ENCODE peak calls at places on chromosome 18, in five cellular contexts. One of them, this sample, is unnamed. For H3K9me3, the result is how much of the 10 kb centered on the place peaks cover.

GRCh38 chr18:24567199-24567598 is 106.8 kb downstream of the HRH4 start:
- DNase-seq in uterus: no peak
- DNase-seq in BE2C: no peak
- DNase-seq in WERI-Rb-1: no peak
- DNase-seq in lung: peak
- DNase-seq in this sample: no peak

GRCh38 chr18:79601234-79601633 is 78.4 kb upstream of the CTDP1 start:
- DNase-seq in uterus: no peak
- DNase-seq in BE2C: no peak
- DNase-seq in WERI-Rb-1: no peak
- DNase-seq in lung: no peak
- DNase-seq in this sample: no peak

GRCh38 chr18:22563098-22563707 is 145.5 kb upstream of the CTAGE1 start:
- DNase-seq in uterus: no peak
- DNase-seq in BE2C: peak
- DNase-seq in WERI-Rb-1: peak
- DNase-seq in lung: no peak
- DNase-seq in this sample: no peak

GRCh38 chr18:71388148-71388547 is 1099.3 kb downstream of the SOCS6 start:
- DNase-seq in uterus: no peak
- DNase-seq in BE2C: no peak
- DNase-seq in WERI-Rb-1: no peak
- DNase-seq in lung: no peak
- DNase-seq in this sample: no peak

GRCh38 chr18:25353080-25353479 is 1.1 kb upstream of the ZNF521 start:
- DNase-seq in uterus: no peak
- DNase-seq in BE2C: no peak
- DNase-seq in WERI-Rb-1: no peak
- DNase-seq in lung: no peak
- DNase-seq in this sample: no peak

GRCh38 chr18:37393221-37393828 is 172.3 kb downstream of the CELF4 start:
- DNase-seq in uterus: no peak
- DNase-seq in BE2C: no peak
- DNase-seq in WERI-Rb-1: no peak
- DNase-seq in lung: no peak
- DNase-seq in this sample: no peak

GRCh38 chr18:6920099-6920955 is 190.8 kb downstream of the ARHGAP28 start:
- DNase-seq in uterus: peak
- DNase-seq in BE2C: peak
- DNase-seq in WERI-Rb-1: peak
- DNase-seq in lung: peak
- DNase-seq in this sample: no peak

GRCh38 chr18:13973061-13973460 is 57.7 kb upstream of the MC2R start:
- DNase-seq in uterus: no peak
- DNase-seq in BE2C: no peak
- DNase-seq in WERI-Rb-1: no peak
- DNase-seq in lung: no peak
- DNase-seq in this sample: no peak

GRCh38 chr18:13138822-13139139 is 79.8 kb upstream of the LDLRAD4 start:
- DNase-seq in uterus: no peak
- DNase-seq in BE2C: no peak
- DNase-seq in WERI-Rb-1: no peak
- DNase-seq in lung: no peak
- DNase-seq in this sample: no peak

GRCh38 chr18:59631583-59632181 is 65.5 kb downstream of the CCBE1 start:
- DNase-seq in uterus: no peak
- DNase-seq in BE2C: no peak
- DNase-seq in WERI-Rb-1: peak
- DNase-seq in lung: no peak
- DNase-seq in this sample: no peak

GRCh38 chr18:9403795-9404564 is 69.4 kb downstream of the TWSG1 start:
- DNase-seq in uterus: no peak
- DNase-seq in BE2C: peak
- DNase-seq in WERI-Rb-1: peak
- DNase-seq in lung: no peak
- DNase-seq in this sample: no peak

GRCh38 chr18:69408522-69408921 is 7.8 kb downstream of the DOK6 start:
- DNase-seq in uterus: no peak
- DNase-seq in BE2C: no peak
- DNase-seq in WERI-Rb-1: no peak
- DNase-seq in lung: no peak
- DNase-seq in this sample: no peak

GRCh38 chr18:58769321-58769720 is 95.4 kb upstream of the ZNF532 start:
- DNase-seq in uterus: no peak
- DNase-seq in BE2C: no peak
- DNase-seq in WERI-Rb-1: no peak
- DNase-seq in lung: no peak
- DNase-seq in this sample: no peak

GRCh38 chr18:9353596-9353995 is 19.0 kb downstream of the TWSG1 start:
- DNase-seq in uterus: no peak
- DNase-seq in BE2C: no peak
- DNase-seq in WERI-Rb-1: no peak
- DNase-seq in lung: no peak
- DNase-seq in this sample: no peak

GRCh38 chr18:13624563-13625237 is 101.7 kb downstream of the FAM210A start:
- DNase-seq in uterus: no peak
- DNase-seq in BE2C: no peak
- DNase-seq in WERI-Rb-1: no peak
- DNase-seq in lung: no peak
- DNase-seq in this sample: no peak

GRCh38 chr18:73979742-73980141 is 167.9 kb downstream of the FBXO15 start:
- DNase-seq in uterus: no peak
- DNase-seq in BE2C: no peak
- DNase-seq in WERI-Rb-1: no peak
- DNase-seq in lung: no peak
- DNase-seq in this sample: no peak

GRCh38 chr18:33495278-33495677 is 54.8 kb upstream of the CCDC178 start:
- DNase-seq in uterus: no peak
- DNase-seq in BE2C: peak
- DNase-seq in WERI-Rb-1: peak
- DNase-seq in lung: no peak
- DNase-seq in this sample: no peak

GRCh38 chr18:37565985-37566478 is 434 bp upstream of the CELF4 start:
- DNase-seq in uterus: no peak
- DNase-seq in BE2C: peak
- DNase-seq in WERI-Rb-1: peak
- DNase-seq in lung: no peak
- DNase-seq in this sample: no peak

GRCh38 chr18:24362757-24363156 is 34.9 kb downstream of the OSBPL1A start:
- DNase-seq in uterus: no peak
- DNase-seq in BE2C: no peak
- DNase-seq in WERI-Rb-1: no peak
- DNase-seq in lung: peak
- DNase-seq in this sample: no peak

GRCh38 chr18:9380571-9381390 is 46.2 kb downstream of the TWSG1 start:
- DNase-seq in uterus: no peak
- DNase-seq in BE2C: no peak
- DNase-seq in WERI-Rb-1: peak
- DNase-seq in lung: no peak
- DNase-seq in this sample: no peak

GRCh38 chr18:77110936-77111335 is 21.6 kb downstream of the MBP start:
- DNase-seq in uterus: peak
- DNase-seq in BE2C: no peak
- DNase-seq in WERI-Rb-1: no peak
- DNase-seq in lung: no peak
- DNase-seq in this sample: no peak

GRCh38 chr18:31410716-31411483 is 34.3 kb downstream of the DSG4 start:
- DNase-seq in uterus: no peak
- DNase-seq in BE2C: no peak
- DNase-seq in WERI-Rb-1: no peak
- DNase-seq in lung: no peak
- DNase-seq in this sample: no peak

GRCh38 chr18:48136544-48137353 is 206.3 kb upstream of the SMAD2 start:
- DNase-seq in uterus: peak
- DNase-seq in BE2C: no peak
- DNase-seq in WERI-Rb-1: peak
- DNase-seq in lung: peak
- DNase-seq in this sample: no peak

GRCh38 chr18:48135436-48135966 is 205.0 kb upstream of the SMAD2 start:
- DNase-seq in uterus: no peak
- DNase-seq in BE2C: no peak
- DNase-seq in WERI-Rb-1: peak
- DNase-seq in lung: no peak
- DNase-seq in this sample: no peak

GRCh38 chr18:48134609-48135008 is 204.2 kb upstream of the SMAD2 start:
- DNase-seq in uterus: no peak
- DNase-seq in BE2C: no peak
- DNase-seq in WERI-Rb-1: no peak
- DNase-seq in lung: no peak
- DNase-seq in this sample: no peak

GRCh38 chr18:48137354-48138208 is 207.1 kb upstream of the SMAD2 start:
- DNase-seq in uterus: no peak
- DNase-seq in BE2C: no peak
- DNase-seq in WERI-Rb-1: no peak
- DNase-seq in lung: no peak
- DNase-seq in this sample: no peak

DNA sequence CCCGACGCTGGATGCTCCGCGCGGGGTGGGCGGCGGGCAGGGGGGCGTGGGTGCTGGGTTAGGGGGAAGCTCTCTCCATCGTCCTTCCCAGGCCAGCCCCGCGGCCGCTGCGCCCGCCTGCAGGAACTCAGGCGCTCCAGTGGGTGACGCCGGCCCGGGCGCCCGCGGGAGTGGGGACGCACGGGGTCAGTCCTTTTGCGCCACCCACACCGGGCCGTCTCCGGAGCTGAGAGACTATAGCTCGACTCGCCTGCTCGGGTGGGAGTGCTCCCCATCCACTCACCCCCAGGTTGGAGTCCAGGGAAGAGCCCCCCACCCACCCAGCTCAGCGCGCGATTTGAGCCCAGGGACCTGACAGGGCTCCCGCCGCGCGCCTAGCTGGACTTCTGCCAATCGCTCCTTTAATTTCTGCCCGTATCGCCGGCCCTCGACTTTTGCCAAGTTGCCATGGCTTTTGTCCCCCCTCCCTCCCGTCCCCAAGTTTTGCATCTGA is 205.6 kb upstream of the SMAD2 start:
- DNase-seq in uterus: peak
- DNase-seq in BE2C: peak
- DNase-seq in WERI-Rb-1: peak
- DNase-seq in lung: peak
- DNase-seq in this sample: no peak
- TF ChIP-seq CTCF in uterus: peak
- TF ChIP-seq CTCF in BE2C: no peak
- TF ChIP-seq CTCF in WERI-Rb-1: peak
- TF ChIP-seq CTCF in lung: no peak
- TF ChIP-seq CTCF in this sample: no peak

GRCh38 chr18:808502-808901 is 3.5 kb downstream of the YES1 start:
- DNase-seq in uterus: no peak
- DNase-seq in BE2C: no peak
- DNase-seq in WERI-Rb-1: no peak
- DNase-seq in lung: no peak
- DNase-seq in this sample: no peak

GRCh38 chr18:809985-810642 is 1.9 kb downstream of the YES1 start:
- DNase-seq in uterus: no peak
- DNase-seq in BE2C: no peak
- DNase-seq in WERI-Rb-1: no peak
- DNase-seq in lung: no peak
- DNase-seq in this sample: no peak

GRCh38 chr18:805008-805754 is 6.9 kb downstream of the YES1 start:
- DNase-seq in uterus: no peak
- DNase-seq in BE2C: no peak
- DNase-seq in WERI-Rb-1: no peak
- DNase-seq in lung: no peak
- DNase-seq in this sample: no peak

GRCh38 chr18:808086-808485 is 4.0 kb downstream of the YES1 start:
- DNase-seq in uterus: no peak
- DNase-seq in BE2C: no peak
- DNase-seq in WERI-Rb-1: no peak
- DNase-seq in lung: no peak
- DNase-seq in this sample: no peak

DNA sequence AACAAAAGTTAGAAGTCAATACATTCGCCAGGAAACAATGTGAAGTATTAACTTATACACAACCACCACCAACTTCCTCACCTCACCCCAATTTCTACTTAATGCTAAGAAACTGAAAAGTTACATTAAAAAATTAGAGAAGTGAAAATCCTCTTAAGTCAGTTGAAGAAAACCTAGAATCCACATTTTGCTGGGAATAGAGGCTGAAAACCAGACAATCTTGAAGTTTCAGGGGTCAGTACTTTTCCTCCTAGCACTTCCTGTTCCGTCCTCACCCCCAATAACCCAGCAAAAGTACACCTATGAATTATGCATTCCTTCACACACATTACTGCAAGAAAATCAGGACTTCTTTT is 6.3 kb downstream of the YES1 start:
- DNase-seq in uterus: no peak
- DNase-seq in BE2C: no peak
- DNase-seq in WERI-Rb-1: no peak
- DNase-seq in lung: no peak
- DNase-seq in this sample: no peak
- H3K4me3 ChIP-seq in uterus: no peak
- H3K4me3 ChIP-seq in BE2C: no peak
- H3K4me3 ChIP-seq in WERI-Rb-1: no peak
- H3K4me3 ChIP-seq in lung: no peak
- H3K4me3 ChIP-seq in this sample: peak

DNA sequence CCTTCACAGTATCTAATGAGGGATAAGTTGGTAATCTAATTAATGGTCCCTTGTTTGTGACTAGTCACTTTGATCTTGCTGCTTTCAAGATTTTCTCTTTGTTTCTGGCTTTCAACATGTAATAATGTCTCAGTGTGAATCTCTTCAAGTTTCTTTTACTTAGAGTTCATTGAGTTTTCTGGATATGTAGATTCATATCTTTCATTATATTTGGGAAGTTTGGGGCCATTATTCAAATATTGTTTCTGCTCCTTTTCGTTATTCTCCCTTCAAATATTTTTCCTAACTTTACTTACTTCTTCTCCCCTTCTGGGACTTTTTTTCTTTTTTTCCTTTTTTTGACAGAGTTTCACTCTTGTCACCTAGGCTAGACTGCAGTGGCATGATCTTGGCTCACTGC is 21.1 kb upstream of the NAPG start:
- DNase-seq in uterus: no peak
- DNase-seq in BE2C: no peak
- DNase-seq in WERI-Rb-1: no peak
- DNase-seq in lung: no peak
- DNase-seq in this sample: no peak
- H3K9me3 ChIP-seq in uterus: under half
- H3K9me3 ChIP-seq in BE2C: under half
- H3K9me3 ChIP-seq in WERI-Rb-1: under half
- H3K9me3 ChIP-seq in lung: under half
- H3K9me3 ChIP-seq in this sample: under half

DNA sequence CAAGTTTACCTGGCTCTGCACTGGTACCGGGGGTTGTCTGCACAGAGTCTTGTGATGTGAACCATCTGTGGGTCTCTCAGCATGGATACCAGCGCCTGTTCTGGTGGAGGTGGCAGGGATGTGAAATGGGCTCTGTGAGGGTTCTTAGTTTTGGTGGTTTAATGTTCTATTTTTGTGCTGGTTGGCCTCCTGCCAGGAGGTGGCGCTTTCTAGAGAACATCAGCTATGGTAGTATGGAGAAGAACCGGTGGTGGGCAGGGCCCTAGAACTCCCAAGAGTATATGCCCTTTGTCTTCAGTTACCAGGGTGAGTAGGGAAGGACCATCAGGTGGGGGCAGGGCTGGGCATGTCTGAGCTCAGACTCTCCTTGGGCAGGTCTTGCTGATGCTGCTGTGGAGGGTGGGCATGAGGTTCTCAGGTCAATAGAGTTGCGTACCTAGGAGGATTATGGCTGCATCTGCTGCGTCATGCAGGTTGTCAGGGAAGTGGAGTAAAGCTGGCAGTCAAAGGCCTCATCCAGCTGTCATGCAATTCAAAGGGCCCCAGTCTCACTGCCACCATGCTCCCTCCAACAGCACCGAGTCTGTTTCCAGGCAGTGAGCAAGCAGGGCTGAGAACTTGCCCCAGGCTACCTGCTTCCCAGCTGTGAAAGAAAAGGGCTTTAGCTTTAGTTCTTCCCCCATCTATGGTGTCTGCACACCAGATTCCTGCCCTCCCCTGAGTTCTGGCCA is 278.0 kb downstream of the METTL4 start:
- DNase-seq in uterus: no peak
- DNase-seq in BE2C: peak
- DNase-seq in WERI-Rb-1: peak
- DNase-seq in lung: no peak
- DNase-seq in this sample: no peak
- TF ChIP-seq CTCF in uterus: no peak
- TF ChIP-seq CTCF in BE2C: no peak
- TF ChIP-seq CTCF in WERI-Rb-1: peak
- TF ChIP-seq CTCF in lung: no peak
- TF ChIP-seq CTCF in this sample: no peak

This sample was measured in CD8-positive, alpha-beta T cell.